ENCODE peak calls at places on chromosomes 2 and 18, in eight cellular contexts. P, N, H, A, Z, O, Y and U are unnamed samples.

GRCh38 chr18:24494586-24494985 is 34.1 kb downstream of the HRH4 start:
- DNase-seq in P (no peak), N (no peak), H (no peak), A (peak), Z (no peak), O (no peak), Y (no peak), U (no peak)

GRCh38 chr2:206064077-206064476 is 21.9 kb downstream of the INO80D start:
- DNase-seq in P (no peak), N (no peak), H (no peak), A (no peak), Z (no peak), O (no peak), Y (peak), U (no peak)

GRCh38 chr2:239777219-239777618 is 247.9 kb downstream of the NDUFA10 start:
- DNase-seq in P (no peak), N (peak), H (no peak), A (no peak), Z (no peak), O (no peak), Y (no peak), U (no peak)

GRCh38 chr2:231922311-231922710 is 3.9 kb downstream of the NPPC start:
- DNase-seq in P (no peak), N (no peak), H (no peak), A (no peak), Z (no peak), O (no peak), Y (no peak), U (no peak)

GRCh38 chr2:167114018-167114417 is 225.7 kb downstream of the XIRP2 start:
- DNase-seq in P (no peak), N (no peak), H (peak), A (no peak), Z (no peak), O (no peak), Y (peak), U (no peak)

GRCh38 chr2:104901037-104901851 is 47.3 kb downstream of the POU3F3 start:
- DNase-seq in P (no peak), N (no peak), H (no peak), A (no peak), Z (no peak), O (no peak), Y (no peak), U (peak)

GRCh38 chr18:8056723-8057122 is 489.6 kb downstream of the PTPRM start:
- DNase-seq in P (no peak), N (no peak), H (no peak), A (no peak), Z (no peak), O (no peak), Y (no peak), U (no peak)

GRCh38 chr2:207767461-207768167 is 2.1 kb downstream of the FZD5 start:
- DNase-seq in P (peak), N (no peak), H (no peak), A (no peak), Z (no peak), O (peak), Y (peak), U (no peak)

GRCh38 chr18:50158866-50159653 is 35.9 kb downstream of the MYO5B start:
- DNase-seq in P (no peak), N (no peak), H (no peak), A (no peak), Z (no peak), O (no peak), Y (no peak), U (no peak)

GRCh38 chr18:1458547-1458946 is 553.9 kb downstream of the ADCYAP1 start:
- DNase-seq in P (no peak), N (no peak), H (no peak), A (no peak), Z (no peak), O (no peak), Y (no peak), U (no peak)

GRCh38 chr2:8680931-8681760 is 710 bp upstream of the ID2 start:
- DNase-seq in P (peak), N (peak), H (peak), A (peak), Z (peak), O (peak), Y (peak), U (no peak)

GRCh38 chr2:64876137-64876647 is 113.0 kb upstream of the SLC1A4 start:
- DNase-seq in P (no peak), N (no peak), H (peak), A (no peak), Z (peak), O (no peak), Y (peak), U (no peak)

DNA sequence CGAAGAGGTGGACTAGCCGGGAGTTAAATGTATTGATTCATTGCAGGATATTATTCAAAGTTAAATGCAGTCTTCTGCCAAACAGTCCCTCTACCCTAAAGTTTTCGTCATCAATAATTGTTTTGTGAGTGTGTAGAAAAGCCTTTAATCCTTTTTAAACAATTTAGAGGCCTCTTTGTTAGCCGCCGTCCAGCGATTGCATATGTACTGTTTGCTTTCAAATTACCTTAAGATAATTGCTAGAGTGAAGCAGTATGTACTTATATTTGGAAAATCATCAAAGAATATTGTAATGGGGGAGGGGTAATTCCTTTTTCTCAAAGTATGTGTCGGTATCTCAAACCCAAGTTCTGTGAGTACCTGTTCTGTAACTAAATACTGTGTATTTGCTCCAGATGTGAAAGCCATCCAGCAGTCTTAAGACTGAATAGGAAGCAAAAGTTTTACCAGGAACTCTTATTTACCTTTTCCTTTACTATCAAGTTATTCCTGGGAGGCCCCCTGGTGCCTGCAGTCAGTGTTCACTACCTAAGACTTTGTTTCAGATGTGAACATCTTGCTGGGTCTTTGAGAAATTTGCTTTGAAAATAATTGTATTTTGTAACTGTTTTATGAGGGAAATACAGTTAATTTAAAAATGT is 1.5 kb downstream of the PPP1CB start:
- DNase-seq in P (peak), N (no peak), H (peak), A (peak), Z (peak), O (no peak), Y (peak), U (no peak)
- H3K27ac ChIP-seq in P (peak), N (peak), H (peak), A (peak), Z (peak), O (no peak), Y (peak), U (peak)

DNA sequence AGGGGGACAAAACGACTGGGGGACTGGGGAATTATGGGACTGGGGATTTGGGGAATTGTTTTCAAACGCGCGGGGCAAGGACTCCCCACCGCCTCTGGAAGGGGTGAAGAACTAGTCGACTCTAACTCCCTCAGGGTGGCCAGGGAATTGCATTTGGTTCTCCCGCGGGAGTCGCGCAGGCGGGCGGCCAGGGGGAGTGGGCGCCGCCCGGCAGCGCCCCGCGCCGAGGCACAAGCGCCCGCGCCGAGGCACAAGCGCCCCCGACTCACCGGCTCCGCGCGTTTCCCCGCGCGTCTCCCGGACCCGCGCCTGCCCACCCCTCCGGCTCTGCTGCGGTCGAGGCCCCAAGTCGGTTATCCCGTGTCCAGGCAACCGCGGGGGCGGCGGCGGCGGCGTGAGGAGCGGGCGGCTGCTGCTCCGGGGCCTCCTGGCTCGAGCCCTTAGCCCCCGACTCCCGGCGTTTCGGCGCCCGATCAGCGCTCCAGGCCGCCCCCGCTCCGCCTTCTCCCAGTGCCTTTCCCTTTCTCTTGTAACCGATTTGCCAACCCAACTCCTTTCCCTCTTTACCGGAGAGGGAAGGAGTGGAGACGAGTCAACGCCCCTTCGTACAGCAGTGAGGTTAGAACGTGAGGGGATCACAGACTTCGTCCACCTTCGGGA is at the start of gene CCDC178:
- DNase-seq in P (peak), N (no peak), H (peak), A (no peak), Z (peak), O (peak), Y (peak), U (no peak)
- H3K4me3 ChIP-seq in P (peak), N (peak), H (peak), A (no peak), Z (peak), O (peak), Y (no peak), U (peak)

DNA sequence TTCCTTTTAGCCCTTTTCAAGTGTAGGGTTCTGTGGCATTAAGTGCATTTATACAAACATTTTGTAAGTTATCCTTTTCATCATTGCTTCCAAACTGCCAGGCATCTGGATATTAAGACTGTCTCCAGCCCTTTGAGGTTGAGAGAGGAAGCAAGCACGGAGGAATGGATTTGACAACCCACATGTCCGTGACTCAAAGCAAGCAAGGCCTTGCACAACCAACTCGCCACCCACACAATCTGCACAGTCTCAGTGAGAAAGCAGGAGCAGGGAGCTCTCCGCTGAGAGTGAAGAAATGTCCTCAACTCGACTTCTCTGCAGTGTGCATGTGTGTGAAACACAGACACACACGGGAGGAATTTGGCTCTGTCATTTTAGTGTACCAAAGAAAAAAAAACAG is 65.5 kb downstream of the ATP8B1 start:
- DNase-seq in P (no peak), N (peak), H (peak), A (no peak), Z (peak), O (peak), Y (peak), U (no peak)
- H3K27ac ChIP-seq in P (no peak), N (peak), H (peak), A (no peak), Z (peak), O (peak), Y (peak), U (peak)

GRCh38 chr2:10712186-10712809 is 9.1 kb upstream of the ATP6V1C2 start:
- DNase-seq in P (no peak), N (no peak), H (no peak), A (no peak), Z (no peak), O (no peak), Y (no peak), U (no peak)
- H3K4me3 ChIP-seq in P (no peak), N (no peak), H (no peak), A (no peak), Z (no peak), O (no peak), Y (no peak), U (no peak)

GRCh38 chr2:172655838-172656573 is 79.6 kb upstream of the RAPGEF4 start:
- DNase-seq in P (no peak), N (no peak), H (peak), A (no peak), Z (no peak), O (no peak), Y (peak), U (no peak)

GRCh38 chr2:172658945-172659344 is 76.7 kb upstream of the RAPGEF4 start:
- DNase-seq in P (no peak), N (no peak), H (no peak), A (no peak), Z (no peak), O (no peak), Y (no peak), U (no peak)

GRCh38 chr2:172655091-172655837 is 80.4 kb upstream of the RAPGEF4 start:
- DNase-seq in P (no peak), N (no peak), H (peak), A (no peak), Z (no peak), O (no peak), Y (peak), U (no peak)
- H3K27ac ChIP-seq in P (no peak), N (no peak), H (peak), A (no peak), Z (no peak), O (no peak), Y (peak), U (no peak)

GRCh38 chr2:9800639-9800974 is 42.7 kb upstream of the TAF1B start:
- DNase-seq in P (no peak), N (no peak), H (no peak), A (no peak), Z (no peak), O (no peak), Y (no peak), U (no peak)
- H3K4me3 ChIP-seq in P (no peak), N (no peak), H (no peak), A (no peak), Z (no peak), O (no peak), Y (no peak), U (no peak)